ENCODE peak calls at places on chromosome 9, in five cellular contexts. G, R, D, L and H are unnamed samples.

GRCh38 chr9:106287108-106287631 is 575.8 kb upstream of the ZNF462 start:
- DNase-seq in R (no peak), G (no peak), L (no peak), D (no peak), H (no peak)

GRCh38 chr9:76592105-76593010 is 133.4 kb downstream of the GCNT1 start:
- DNase-seq in G (no peak), D (no peak), R (peak; percentile 39), L (no peak), H (no peak)

GRCh38 chr9:111661802-111662491 is 542 bp downstream of the GNG10 start:
- DNase-seq in L (peak; percentile 68), D (no peak), R (peak; percentile 75), G (peak; percentile 65), H (peak; percentile 8)

GRCh38 chr9:72022846-72023245 is 37.6 kb downstream of the C9orf57 start:
- DNase-seq in G (no peak), L (no peak), D (no peak), R (no peak), H (no peak)

GRCh38 chr9:125743687-125744428 is 3.3 kb upstream of the PBX3 start:
- DNase-seq in R (no peak), G (no peak), L (no peak), D (no peak), H (no peak)

GRCh38 chr9:108831496-108832178 is 24.1 kb downstream of the ACTL7B start:
- DNase-seq in G (no peak), D (no peak), R (no peak), L (no peak), H (no peak)

GRCh38 chr9:6440405-6440804 is 27.4 kb downstream of the UHRF2 start:
- DNase-seq in D (no peak), G (no peak), L (no peak), R (no peak), H (no peak)

GRCh38 chr9:91945277-91946074 is 4.6 kb downstream of the ROR2 start:
- DNase-seq in R (peak; percentile 70), D (no peak), G (peak; percentile 94), L (no peak), H (peak; percentile 72)

GRCh38 chr9:20640331-20641187 is 18.3 kb upstream of the MLLT3 start:
- DNase-seq in D (peak; percentile 79), R (no peak), L (no peak), G (peak; percentile 68), H (peak; percentile 37)

GRCh38 chr9:115978739-115979138 is 174.9 kb upstream of the PAPPA start:
- DNase-seq in L (no peak), R (no peak), G (no peak), D (no peak), H (no peak)

GRCh38 chr9:33172256-33172678 is 5.1 kb upstream of the B4GALT1 start:
- DNase-seq in G (no peak), L (no peak), D (no peak), R (no peak), H (no peak)

GRCh38 chr9:123925820-123926219 is 4.1 kb downstream of the DENND1A start:
- DNase-seq in G (no peak), D (no peak), L (no peak), R (no peak), H (no peak)

GRCh38 chr9:126697350-126697749 is 83.6 kb downstream of the LMX1B start:
- DNase-seq in R (no peak), D (peak; percentile 38), L (peak; percentile 44), G (peak; percentile 59), H (no peak)

GRCh38 chr9:16426716-16427115 is 443.8 kb downstream of the BNC2 start:
- DNase-seq in L (no peak), D (no peak), G (no peak), R (no peak), H (no peak)

GRCh38 chr9:1429328-1429727 is 379.2 kb downstream of the DMRT2 start:
- DNase-seq in D (no peak), R (peak; percentile 79), L (no peak), G (no peak), H (no peak)

GRCh38 chr9:4116091-4116581 is 183.7 kb downstream of the GLIS3 start:
- DNase-seq in L (no peak), D (no peak), G (no peak), R (no peak), H (no peak)

GRCh38 chr9:137009938-137010732 is 13.8 kb upstream of the CLIC3 start:
- DNase-seq in R (no peak), L (no peak), G (no peak), D (no peak), H (no peak)

GRCh38 chr9:125430611-125431305 is 169.1 kb downstream of the GAPVD1 start:
- DNase-seq in L (peak; percentile 48), D (no peak), R (no peak), G (peak; percentile 41), H (no peak)

GRCh38 chr9:70398145-70398556 is 16.3 kb downstream of the KLF9 start:
- DNase-seq in L (no peak), D (no peak), G (no peak), R (no peak), H (no peak)

GRCh38 chr9:70395652-70396051 is 18.8 kb downstream of the KLF9 start:
- DNase-seq in D (no peak), L (no peak), G (no peak), R (no peak), H (no peak)

GRCh38 chr9:70402213-70402612 is 12.2 kb downstream of the KLF9 start:
- DNase-seq in R (no peak), L (no peak), G (no peak), D (no peak), H (no peak)

GRCh38 chr9:70400107-70400892 is 14.2 kb downstream of the KLF9 start:
- DNase-seq in R (no peak), D (no peak), G (peak; percentile 55), L (no peak), H (no peak)

DNA sequence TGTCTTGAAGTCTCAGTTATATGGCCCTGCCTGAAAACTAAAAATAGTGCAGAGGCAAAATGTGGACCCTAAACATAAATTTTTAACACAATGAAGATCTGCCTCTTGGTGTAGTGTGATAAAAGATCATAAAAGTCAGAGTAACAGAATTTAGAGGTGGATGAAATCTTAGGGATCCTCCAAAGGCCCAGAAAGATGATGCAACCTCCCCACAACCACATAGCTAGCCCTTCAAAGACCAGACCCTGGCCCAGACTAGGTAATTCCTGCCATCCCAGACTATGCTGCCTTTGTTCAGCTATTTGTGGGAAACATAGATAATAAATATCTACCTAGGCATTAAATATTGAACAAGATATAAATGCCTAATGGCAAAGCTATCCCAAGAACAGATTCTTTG is 15.3 kb downstream of the KLF9 start:
- DNase-seq in G (no peak), R (no peak), L (no peak), D (no peak), H (no peak)
- H3K27ac ChIP-seq in G (peak overlapping the region; percentile 48), R (no peak overlapping the region), L (no peak overlapping the region), D (peak overlapping the region; percentile 21), H (no peak overlapping the region)

GRCh38 chr9:120966005-120966369 is 39.4 kb upstream of the TRAF1 start:
- DNase-seq in G (no peak), D (no peak), R (no peak), L (no peak), H (no peak)
- TF ChIP-seq POLR2AphosphoS5 in G (no peak), D (no peak), R (no peak), L (no peak), H (peak; percentile 57)

GRCh38 chr9:38018230-38018963 is 50.6 kb downstream of the SHB start:
- DNase-seq in L (no peak), G (no peak), D (no peak), R (no peak), H (no peak)

GRCh38 chr9:38018964-38019602 is 49.9 kb downstream of the SHB start:
- DNase-seq in R (no peak), L (no peak), D (peak; percentile 59), G (peak; percentile 82), H (peak; percentile 63)

GRCh38 chr9:38017149-38017884 is 51.7 kb downstream of the SHB start:
- DNase-seq in D (peak; percentile 83), G (no peak), R (peak; percentile 97), L (no peak), H (peak; percentile 85)

GRCh38 chr9:38016375-38017120 is 52.5 kb downstream of the SHB start:
- DNase-seq in G (no peak), R (no peak), D (no peak), L (no peak), H (no peak)

GRCh38 chr9:38017885-38018186 is 51.2 kb downstream of the SHB start:
- DNase-seq in L (no peak), G (no peak), D (no peak), R (no peak), H (no peak)
- H3K4me1 ChIP-seq in L (peaks cover 51% of the 10 kb centered on the region), G (peaks cover 63% of the 10 kb centered on the region), D (peaks cover 22% of the 10 kb centered on the region), R (peaks cover 63% of the 10 kb centered on the region), H (peaks cover 46% of the 10 kb centered on the region)

DNA sequence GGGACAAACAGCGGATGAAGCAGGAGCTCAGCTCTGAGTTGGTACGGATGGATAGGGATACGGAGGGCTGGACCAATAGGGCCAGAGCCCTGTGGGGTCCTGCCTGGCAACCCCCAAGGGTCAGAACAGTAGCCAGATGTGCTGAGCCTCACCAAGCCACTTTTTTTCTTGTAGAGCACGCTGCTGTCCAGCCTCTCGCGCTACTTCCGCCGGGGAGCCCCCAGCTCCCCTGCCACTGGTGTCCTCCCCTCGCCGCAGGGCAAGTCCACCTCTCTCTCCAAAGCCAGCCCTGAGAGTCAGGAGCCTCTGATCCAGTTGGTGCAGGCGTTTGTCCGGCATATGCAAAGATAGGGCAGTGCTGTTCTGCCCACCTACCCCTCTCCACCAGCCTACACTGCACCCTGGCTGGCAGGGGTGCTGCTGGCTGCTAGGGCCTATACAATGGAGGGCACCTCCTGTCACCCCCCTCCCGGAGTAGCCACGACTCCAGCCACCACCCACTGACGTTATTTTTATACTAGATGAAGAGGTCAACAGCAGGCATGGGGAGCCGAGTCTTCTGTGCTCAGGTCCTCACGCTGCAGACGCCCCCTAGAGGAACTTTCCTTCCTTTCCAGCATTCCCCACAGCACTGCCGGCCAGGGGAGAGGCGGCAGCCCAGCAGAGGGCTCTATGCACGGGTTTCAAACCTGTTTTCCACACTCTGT is 21.6 kb downstream of the SH3GLB2 start:
- DNase-seq in D (peak; percentile 67), G (peak; percentile 88), L (no peak), R (peak; percentile 92), H (peak; percentile 66)
- H3K27ac ChIP-seq in D (no peak overlapping the region), G (peak overlapping the region; percentile 47), L (no peak overlapping the region), R (peak overlapping the region; percentile 72), H (peak overlapping the region; percentile 13)

GRCh38 chr9:110175275-110175968 is 32.5 kb downstream of the C9orf152 start:
- DNase-seq in R (no peak), D (no peak), L (no peak), G (no peak), H (no peak)
- TF ChIP-seq POLR2AphosphoS5 in R (no peak), D (no peak), L (no peak), G (no peak), H (no peak)

DNA sequence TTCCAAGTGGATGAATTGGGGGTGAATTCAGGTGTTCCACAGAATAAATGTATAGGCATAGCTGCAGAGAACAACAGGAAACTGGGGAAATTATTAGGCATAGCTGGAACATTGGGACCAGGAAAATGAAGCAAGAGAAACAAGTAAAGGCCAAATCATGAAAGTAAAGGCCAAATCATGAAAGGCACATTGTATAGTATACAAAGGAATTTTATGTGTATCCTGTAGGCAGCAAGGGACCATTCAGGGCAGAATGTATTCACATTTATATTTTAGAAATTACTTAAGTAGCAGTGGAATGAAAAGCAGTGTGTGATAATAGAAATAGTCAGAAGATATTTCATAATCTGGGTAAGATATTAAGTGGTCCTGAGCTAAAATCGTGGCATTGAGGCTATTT is 127.3 kb upstream of the GRHPR start:
- DNase-seq in L (no peak), D (no peak), R (no peak), G (no peak), H (no peak)
- H3K4me1 ChIP-seq in L (peaks cover 22% of the 10 kb centered on the region), D (no peaks in the 10 kb centered on the region), R (peaks cover 8% of the 10 kb centered on the region), G (peaks cover 29% of the 10 kb centered on the region), H (no peaks in the 10 kb centered on the region)

GRCh38 chr9:19156805-19157204 is 29.5 kb upstream of the PLIN2 start:
- DNase-seq in L (peak; percentile 71), D (no peak), R (no peak), G (peak; percentile 68), H (no peak)
- H3K27ac ChIP-seq in L (no peak overlapping the region), D (no peak overlapping the region), R (no peak overlapping the region), G (no peak overlapping the region), H (no peak overlapping the region)

GRCh38 chr9:90861826-90862740 is 60.5 kb downstream of the SYK start:
- DNase-seq in R (no peak), G (no peak), L (no peak), D (no peak), H (no peak)
- TF ChIP-seq POLR2AphosphoS5 in R (no peak), G (no peak), L (no peak), D (no peak), H (no peak)